ENCODE peak calls at places on chromosomes 12 and 14, in ten cellular contexts. I is amygdala; M is GM23248; H is Kasumi-1; X is stimulated activated CD4-positive, alpha-beta T cell treated with anti-CD3 and anti-CD28 coated beads, Interleukin-4, amount 100 ng/mL, for 4 hours; Z is hypothalamus; J is COR-L47; W is ecto neural progenitor cell; U is ELR; R is GDM1. C is an unnamed sample.

GRCh38 chr14:103593577-103593976 is 30.8 kb downstream of the COA8 start:
- DNase-seq in M (no peak), Z (no peak), W (no peak), I (no peak), H (no peak), R (no peak), U (no peak), X (no peak), J (no peak), C (peak)

GRCh38 chr12:91460457-91460856 is 277.8 kb upstream of the DCN start:
- DNase-seq in R (no peak), I (no peak), H (no peak), U (no peak), W (no peak), X (no peak), J (peak), Z (no peak), M (no peak), C (no peak)

GRCh38 chr14:91061309-91061887 is 957 bp upstream of the RPS6KA5 start:
- DNase-seq in W (no peak), M (peak), X (no peak), U (no peak), I (no peak), H (no peak), R (no peak), J (no peak), Z (no peak), C (no peak)

GRCh38 chr14:23183479-23183878 is at the start of gene SLC7A8:
- DNase-seq in X (peak), I (no peak), J (no peak), M (peak), H (no peak), W (peak), Z (no peak), U (peak), R (no peak), C (no peak)

GRCh38 chr14:57725399-57726077 is 140.4 kb downstream of the SLC35F4 start:
- DNase-seq in X (no peak), W (no peak), U (peak), M (peak), Z (no peak), I (no peak), R (no peak), J (no peak), H (no peak), C (no peak)

GRCh38 chr12:76848132-76848531 is 30.7 kb downstream of the CSRP2 start:
- DNase-seq in I (no peak), H (no peak), J (no peak), X (no peak), W (no peak), U (no peak), M (no peak), R (no peak), Z (no peak), C (no peak)

GRCh38 chr14:105102361-105102760 is 37.1 kb upstream of the GPR132 start:
- DNase-seq in R (no peak), I (no peak), Z (no peak), X (no peak), M (no peak), W (no peak), H (no peak), U (no peak), J (no peak), C (no peak)

GRCh38 chr12:83404521-83404920 is 717.8 kb downstream of the TMTC2 start:
- DNase-seq in U (no peak), W (no peak), I (no peak), X (no peak), J (no peak), R (no peak), M (peak), H (no peak), Z (no peak), C (no peak)

GRCh38 chr14:24146622-24146977 is 190 bp upstream of the PSME2 start:
- DNase-seq in W (peak), M (peak), I (peak), Z (peak), X (peak), H (peak), J (peak), R (peak), U (peak), C (peak)

GRCh38 chr12:54509660-54510059 is 12.1 kb downstream of the NCKAP1L start:
- DNase-seq in Z (no peak), I (no peak), R (no peak), U (no peak), W (no peak), M (no peak), J (no peak), H (no peak), X (no peak), C (no peak)

GRCh38 chr14:99909500-99910064 is 116.4 kb downstream of the EML1 start:
- DNase-seq in Z (no peak), W (no peak), M (peak), I (no peak), R (no peak), U (peak), X (no peak), J (no peak), H (no peak), C (no peak)

GRCh38 chr12:119748512-119748911 is 80.6 kb downstream of the PRKAB1 start:
- DNase-seq in W (no peak), J (no peak), R (no peak), M (peak), Z (no peak), X (no peak), I (no peak), H (no peak), U (peak), C (no peak)

GRCh38 chr12:26126340-26127284 is 1.8 kb upstream of the BHLHE41 start:
- DNase-seq in Z (peak), U (peak), W (peak), I (peak), R (peak), M (peak), X (no peak), J (no peak), H (peak), C (no peak)

GRCh38 chr12:53004178-53004577 is 2.1 kb upstream of the EIF4B start:
- DNase-seq in R (no peak), J (no peak), W (no peak), M (peak), Z (no peak), I (no peak), H (no peak), X (no peak), U (peak), C (no peak)

GRCh38 chr12:115155665-115156645 is 472.0 kb upstream of the TBX3 start:
- DNase-seq in R (no peak), W (no peak), I (no peak), U (peak), M (peak), J (no peak), X (no peak), H (no peak), Z (no peak), C (no peak)

GRCh38 chr14:95652690-95653089 is 33.5 kb upstream of the TCL1B start:
- DNase-seq in Z (no peak), I (no peak), H (no peak), X (no peak), U (no peak), M (no peak), J (no peak), W (no peak), R (no peak), C (no peak)

GRCh38 chr12:34397591-34398365 is 375.5 kb downstream of the ALG10 start:
- DNase-seq in Z (no peak), J (no peak), H (no peak), X (peak), R (no peak), W (peak), M (no peak), U (no peak), I (no peak), C (no peak)

GRCh38 chr14:74826574-74826973 is 49.4 kb downstream of the PROX2 start:
- DNase-seq in H (no peak), Z (no peak), U (no peak), M (no peak), X (no peak), J (no peak), W (no peak), I (no peak), R (no peak), C (no peak)

GRCh38 chr12:123533672-123534643 is at the start of gene RILPL1:
- DNase-seq in Z (peak), R (no peak), X (peak), M (peak), J (no peak), W (peak), U (peak), I (no peak), H (peak), C (peak)

GRCh38 chr12:109735051-109735521 is 21.5 kb downstream of the FAM222A start:
- DNase-seq in W (peak), U (no peak), M (no peak), X (no peak), Z (no peak), H (no peak), I (no peak), J (no peak), R (no peak), C (no peak)

GRCh38 chr14:35155962-35156361 is 33.6 kb downstream of the PRORP start:
- DNase-seq in H (no peak), W (no peak), X (no peak), Z (no peak), R (no peak), U (peak), I (no peak), J (no peak), M (peak), C (no peak)

GRCh38 chr12:6333566-6333965 is 8.3 kb downstream of the TNFRSF1A start:
- DNase-seq in X (no peak), M (peak), W (no peak), H (no peak), J (no peak), Z (no peak), U (peak), I (no peak), R (no peak), C (no peak)

GRCh38 chr12:6450091-6450868 is 1.6 kb upstream of the TAPBPL start:
- DNase-seq in U (no peak), Z (no peak), W (peak), I (no peak), X (no peak), H (no peak), J (no peak), R (no peak), M (peak), C (no peak)

GRCh38 chr12:92533280-92533890 is 169.4 kb upstream of the PLEKHG7 start:
- DNase-seq in J (no peak), H (no peak), X (no peak), U (no peak), Z (no peak), W (no peak), M (no peak), R (no peak), I (no peak), C (no peak)

GRCh38 chr14:26199599-26200370 is 398.0 kb downstream of the NOVA1 start:
- DNase-seq in M (peak), J (no peak), H (peak), R (peak), Z (no peak), W (no peak), X (no peak), U (no peak), I (no peak), C (no peak)

GRCh38 chr14:85619866-85620265 is 89.9 kb downstream of the FLRT2 start:
- DNase-seq in I (no peak), J (no peak), R (peak), M (no peak), U (no peak), H (peak), X (no peak), Z (no peak), W (no peak), C (no peak)